ENCODE peak calls at places on chromosomes 3 and 15, in five cellular contexts. Y is left lung, O is colonic mucosa, H is mucosa of descending colon, S is PC-3. C is an unnamed sample. For H3K4me1 and H3K36me3, the result is how much of the 10 kb centered on the place peaks cover.

GRCh38 chr15:63402498-63403253 is 21.0 kb upstream of the CA12 start:
- DNase-seq in O (no peak), H (peak), S (peak), Y (no peak), C (no peak)

GRCh38 chr3:187041362-187042061 is 97.8 kb downstream of the RPL39L start:
- DNase-seq in O (no peak), S (no peak), H (no peak), Y (no peak), C (no peak)

GRCh38 chr3:194292331-194292730 is 58.8 kb downstream of the CPN2 start:
- DNase-seq in H (no peak), O (no peak), S (no peak), Y (no peak), C (no peak)

GRCh38 chr15:59344311-59344710 is 28.4 kb downstream of the MYO1E start:
- DNase-seq in H (no peak), Y (no peak), S (no peak), O (no peak), C (no peak)

GRCh38 chr3:70748593-70748992 is 436.2 kb upstream of the MDFIC2 start:
- DNase-seq in S (no peak), Y (no peak), O (no peak), H (no peak), C (no peak)

GRCh38 chr15:100301905-100302431 is 39.8 kb downstream of the ADAMTS17 start:
- DNase-seq in S (no peak), O (no peak), Y (no peak), H (no peak), C (no peak)

GRCh38 chr3:5071061-5071460 is 51.0 kb upstream of the ARL8B start:
- DNase-seq in S (no peak), Y (no peak), O (no peak), H (peak), C (no peak)

GRCh38 chr3:195913382-195913781 is 5.0 kb upstream of the TNK2 start:
- DNase-seq in Y (no peak), S (no peak), O (no peak), H (no peak), C (no peak)

GRCh38 chr15:101652098-101652782 is at the start of gene TM2D3:
- DNase-seq in Y (peak), S (peak), O (peak), H (peak), C (peak)

GRCh38 chr3:126212629-126213375 is 32.4 kb upstream of the ALDH1L1 start:
- DNase-seq in O (no peak), Y (peak), H (peak), S (peak), C (peak)

GRCh38 chr3:6216135-6216792 is 644.7 kb upstream of the GRM7 start:
- DNase-seq in Y (no peak), H (no peak), S (no peak), O (no peak), C (no peak)

GRCh38 chr15:69755571-69756310 is 303.1 kb downstream of the RPLP1 start:
- DNase-seq in S (no peak), Y (peak), H (peak), O (peak), C (no peak)

GRCh38 chr3:46848271-46849097 is 14.8 kb downstream of the MYL3 start:
- DNase-seq in Y (no peak), O (peak), S (peak), H (no peak), C (no peak)

GRCh38 chr3:130934442-130935089 is 40.7 kb downstream of the ATP2C1 start:
- DNase-seq in H (no peak), Y (no peak), S (no peak), O (no peak), C (no peak)

GRCh38 chr3:101861212-101861977 is 12.1 kb downstream of the NFKBIZ start:
- DNase-seq in H (no peak), Y (no peak), S (no peak), O (no peak), C (no peak)

GRCh38 chr3:127762077-127762786 is 60.1 kb downstream of the MGLL start:
- DNase-seq in H (peak), O (no peak), Y (no peak), S (no peak), C (no peak)

GRCh38 chr15:45612790-45613415 is 21.9 kb upstream of the SQOR start:
- DNase-seq in O (no peak), H (no peak), Y (no peak), S (peak), C (no peak)

GRCh38 chr15:60906275-60906674 is 322.8 kb downstream of the RORA start:
- DNase-seq in O (no peak), S (no peak), Y (no peak), H (no peak), C (no peak)

GRCh38 chr3:136862953-136863352 is 945 bp downstream of the NCK1 start:
- DNase-seq in H (no peak), Y (no peak), S (no peak), O (no peak), C (no peak)

GRCh38 chr3:195097331-195098255 is 173.4 kb downstream of the XXYLT1 start:
- DNase-seq in S (no peak), O (no peak), Y (no peak), H (no peak), C (no peak)

GRCh38 chr15:91271565-91272153 is 171.6 kb downstream of the SV2B start:
- DNase-seq in O (peak), S (peak), H (peak), Y (no peak), C (peak)

GRCh38 chr3:143617050-143617449 is 231.2 kb downstream of the SLC9A9 start:
- DNase-seq in H (no peak), Y (no peak), O (no peak), S (no peak), C (no peak)

GRCh38 chr15:75034615-75035014 is 11.2 kb downstream of the PPCDC start:
- DNase-seq in O (no peak), H (no peak), Y (no peak), S (no peak), C (no peak)
- H3K4me1 ChIP-seq in O (under half), H (under half), Y (under half), S (under half), C (under half)

DNA sequence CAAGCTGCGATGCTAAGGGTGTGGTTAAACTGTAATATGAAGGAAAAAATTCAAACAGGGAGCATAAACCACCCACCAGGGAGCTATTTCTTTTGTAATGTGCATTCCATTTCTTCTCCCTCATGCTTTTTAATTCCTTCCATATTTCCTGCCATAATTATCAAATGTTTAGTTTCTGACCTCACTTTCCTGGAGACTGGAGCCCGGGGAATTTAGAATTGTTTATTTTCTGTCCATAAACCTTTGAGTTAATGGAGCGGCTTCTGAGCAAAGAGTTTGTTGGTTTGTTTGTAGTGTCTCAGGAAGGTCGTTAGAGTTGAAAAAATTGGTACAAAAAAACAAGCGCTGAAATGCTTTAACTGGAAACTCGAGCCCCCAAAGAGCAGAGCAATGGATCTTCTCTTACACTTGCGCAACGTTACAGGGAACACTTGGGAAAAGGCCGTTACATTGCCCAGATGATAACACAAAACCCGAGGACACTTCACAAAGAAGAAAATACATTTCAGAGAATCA is 1.0 kb downstream of the FSTL1 start:
- DNase-seq in S (peak), H (no peak), Y (no peak), O (no peak), C (no peak)
- H3K4me3 ChIP-seq in S (peak), H (no peak), Y (peak), O (peak), C (peak)

GRCh38 chr3:57594576-57594975 is 2.6 kb downstream of the ARF4 start:
- DNase-seq in O (no peak), S (no peak), Y (no peak), H (no peak), C (no peak)

GRCh38 chr3:57597240-57597972 is at the start of gene ARF4:
- DNase-seq in O (peak), H (peak), Y (peak), S (peak), C (peak)

GRCh38 chr3:57594144-57594543 is 3.0 kb downstream of the ARF4 start:
- DNase-seq in O (no peak), S (no peak), H (no peak), Y (no peak), C (no peak)

GRCh38 chr3:57597973-57598351 is 818 bp upstream of the ARF4 start:
- DNase-seq in O (no peak), Y (no peak), H (no peak), S (peak), C (peak)

GRCh38 chr3:57596495-57597239 is 477 bp downstream of the ARF4 start:
- DNase-seq in O (peak), H (peak), Y (peak), S (peak), C (peak)
- H3K36me3 ChIP-seq in O (under half), H (under half), Y (under half), S (under half), C (under half)

DNA sequence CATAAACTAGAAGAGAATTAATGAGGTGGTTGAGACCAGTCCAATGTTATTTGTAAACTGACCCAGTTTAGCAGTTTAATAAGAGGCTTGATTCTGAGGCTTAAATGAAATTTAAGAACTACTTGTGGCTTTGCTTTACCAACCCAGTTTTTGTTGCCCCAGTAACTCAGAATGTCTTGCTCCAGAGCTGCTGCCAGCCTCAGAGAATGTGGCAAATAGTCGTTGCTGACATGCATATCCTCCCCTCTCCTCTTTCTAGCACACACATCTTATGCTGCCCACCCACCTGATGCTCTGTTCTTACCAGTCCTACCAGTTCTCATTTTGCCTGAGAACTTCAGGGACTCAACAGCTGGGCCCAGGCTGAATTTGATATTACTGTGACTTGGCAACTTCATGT is 92.4 kb upstream of the TSC22D2 start:
- DNase-seq in Y (no peak), H (no peak), S (no peak), O (no peak), C (no peak)
- H3K4me1 ChIP-seq in Y (under half), H (under half), S (half or more), O (under half), C (under half)

DNA sequence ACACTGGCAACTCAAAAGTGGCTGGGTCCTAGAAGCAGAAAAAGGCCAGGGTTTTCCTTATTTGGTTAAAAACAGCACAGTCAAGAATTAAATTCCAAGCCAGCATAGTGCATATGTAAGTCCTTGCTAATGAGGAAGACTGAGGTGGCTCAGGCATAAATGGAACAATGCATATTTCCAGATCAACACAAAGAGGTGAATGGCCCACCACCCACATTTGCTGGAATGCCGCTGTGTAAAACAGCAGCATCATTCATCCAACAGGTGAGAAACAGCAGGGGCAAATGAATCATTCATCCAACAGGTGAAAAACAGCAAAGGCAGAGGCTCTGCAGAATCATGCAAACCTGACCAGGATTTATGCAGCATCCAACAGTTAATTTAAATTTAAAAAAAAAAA is 32.9 kb downstream of the GPR176 start:
- DNase-seq in Y (no peak), O (no peak), H (no peak), S (no peak), C (no peak)
- H3K4me3 ChIP-seq in Y (no peak), O (no peak), H (no peak), S (no peak), C (no peak)

GRCh38 chr3:129434140-129434539 is 5.6 kb downstream of the MBD4 start:
- DNase-seq in S (no peak), O (no peak), H (no peak), Y (no peak), C (no peak)
- H3K36me3 ChIP-seq in S (under half), O (under half), H (under half), Y (half or more), C (under half)

GRCh38 chr3:133488785-133489367 is 84.6 kb upstream of the CDV3 start:
- DNase-seq in S (peak), O (no peak), Y (no peak), H (no peak), C (peak)

GRCh38 chr3:133486658-133487057 is 86.8 kb downstream of the BFSP2 start:
- DNase-seq in Y (no peak), H (no peak), S (no peak), O (no peak), C (no peak)

GRCh38 chr3:133489466-133490085 is 83.9 kb upstream of the CDV3 start:
- DNase-seq in Y (no peak), O (no peak), H (no peak), S (peak), C (no peak)

GRCh38 chr3:133487920-133488540 is 85.5 kb upstream of the CDV3 start:
- DNase-seq in O (peak), S (peak), H (peak), Y (no peak), C (no peak)

GRCh38 chr3:133487204-133487603 is 86.3 kb upstream of the CDV3 start:
- DNase-seq in H (peak), O (peak), Y (no peak), S (no peak), C (no peak)
- H3K4me1 ChIP-seq in H (under half), O (under half), Y (under half), S (under half), C (under half)

DNA sequence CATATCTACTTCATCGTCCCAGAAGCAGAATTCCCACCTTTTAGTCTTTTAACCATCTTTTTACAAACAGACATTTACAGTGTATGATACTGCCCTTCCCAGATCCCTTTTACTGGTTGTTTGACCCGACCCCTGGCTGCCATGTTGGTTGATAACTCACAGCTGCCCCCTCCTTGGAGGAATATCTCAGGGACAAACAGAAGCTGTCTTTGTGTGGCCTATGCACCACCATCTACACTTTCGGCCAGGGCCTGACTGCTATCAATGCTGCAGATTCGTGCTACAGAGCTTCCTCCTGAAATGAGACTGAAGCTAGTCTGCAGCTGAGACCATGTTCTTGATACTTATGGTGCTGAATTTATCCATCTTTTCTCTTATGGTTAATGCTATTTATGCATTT is 6.6 kb upstream of the POLQ start:
- DNase-seq in O (no peak), S (no peak), Y (no peak), H (no peak), C (no peak)
- H3K4me3 ChIP-seq in O (no peak), S (no peak), Y (no peak), H (no peak), C (no peak)